ENCODE peak calls at places on chromosomes 12 and 14, in seven cellular contexts. W, H, P, O, L, V and A are unnamed samples.

GRCh38 chr12:124754949-124755800 is 108.5 kb downstream of the SCARB1 start:
- DNase-seq in W (peak; percentile 94), V (no peak), O (peak; percentile 74), L (peak; percentile 58), P (no peak), H (peak; percentile 34), A (no peak)

GRCh38 chr12:67447180-67447579 is 178.0 kb downstream of the CAND1 start:
- DNase-seq in H (no peak), P (no peak), W (no peak), V (no peak), O (peak; percentile 59), L (no peak), A (no peak)

GRCh38 chr14:65177551-65177950 is 75.2 kb upstream of the MAX start:
- DNase-seq in O (no peak), L (no peak), V (no peak), H (no peak), W (no peak), P (no peak), A (no peak)

GRCh38 chr14:99793213-99794155 is at the start of gene EML1:
- DNase-seq in O (peak; percentile 52), V (peak; percentile 85), W (peak; percentile 87), H (peak; percentile 27), L (peak; percentile 88), P (peak; percentile 56), A (peak; percentile 41)

GRCh38 chr12:55724940-55725309 is 3.9 kb downstream of the CD63 start:
- DNase-seq in V (no peak), L (no peak), W (no peak), H (no peak), P (no peak), O (no peak), A (no peak)

GRCh38 chr14:77301103-77301502 is 19.6 kb downstream of the POMT2 start:
- DNase-seq in H (peak; percentile 78), L (peak; percentile 36), W (peak; percentile 61), V (peak; percentile 68), P (peak; percentile 27), O (no peak), A (peak; percentile 75)

GRCh38 chr12:7512528-7512927 is 9.0 kb upstream of the CD163 start:
- DNase-seq in W (peak; percentile 50), P (no peak), L (no peak), H (peak; percentile 3), O (no peak), V (no peak), A (peak; percentile 51)

GRCh38 chr12:99261256-99261655 is 386.3 kb upstream of the GARIN6 start:
- DNase-seq in L (no peak), W (no peak), H (no peak), O (no peak), V (no peak), P (no peak), A (no peak)

GRCh38 chr14:105856676-105857222 is 330.4 kb downstream of the TMEM121 start:
- DNase-seq in V (no peak), W (no peak), O (peak; percentile 66), L (no peak), H (no peak), P (no peak), A (no peak)

GRCh38 chr12:43009307-43009706 is 419.8 kb upstream of the PRICKLE1 start:
- DNase-seq in L (no peak), P (no peak), V (no peak), W (no peak), H (no peak), O (no peak), A (no peak)

GRCh38 chr14:104816678-104816945 is 15.7 kb downstream of the ZBTB42 start:
- DNase-seq in P (no peak), H (no peak), W (no peak), V (no peak), O (no peak), L (no peak), A (no peak)